ENCODE peak calls at places on chromosomes 12 and 14, in eight cellular contexts. P, H, R, O, N, X, J and W are unnamed samples.

GRCh38 chr14:72929316-72930080 is 3.2 kb downstream of the DCAF4 start:
- DNase-seq in P (no peak), H (no peak), R (no peak), O (no peak), N (peak; percentile 73), X (no peak), J (no peak), W (no peak)

GRCh38 chr12:103503546-103504480 is 8.0 kb upstream of the C12orf42 start:
- DNase-seq in P (no peak), H (no peak), R (peak; percentile 70), O (no peak), N (no peak), X (peak; percentile 16), J (no peak), W (no peak)

GRCh38 chr12:101076940-101077351 is 133.1 kb downstream of the SLC5A8 start:
- DNase-seq in P (peak; percentile 64), H (no peak), R (no peak), O (no peak), N (no peak), X (no peak), J (no peak), W (no peak)

GRCh38 chr14:91380610-91381371 is 36.8 kb downstream of the CCDC88C start:
- DNase-seq in P (peak; percentile 11), H (no peak), R (no peak), O (peak; percentile 72), N (no peak), X (no peak), J (no peak), W (no peak)

GRCh38 chr14:104107611-104108569 is 22.4 kb downstream of the ASPG start:
- DNase-seq in P (no peak), H (peak; percentile 11), R (no peak), O (no peak), N (peak; percentile 81), X (no peak), J (peak; percentile 56), W (no peak)

GRCh38 chr12:104704224-104704623 is 247.5 kb downstream of the CHST11 start:
- DNase-seq in P (no peak), H (no peak), R (no peak), O (no peak), N (no peak), X (no peak), J (no peak), W (no peak)

GRCh38 chr12:115354476-115354890 is 670.5 kb upstream of the TBX3 start:
- DNase-seq in P (no peak), H (no peak), R (no peak), O (no peak), N (no peak), X (no peak), J (no peak), W (no peak)

GRCh38 chr12:97168804-97169203 is 261.7 kb downstream of the NEDD1 start:
- DNase-seq in P (no peak), H (no peak), R (no peak), O (no peak), N (no peak), X (no peak), J (no peak), W (no peak)

GRCh38 chr14:36773558-36773957 is 111.9 kb downstream of the PAX9 start:
- DNase-seq in P (no peak), H (no peak), R (no peak), O (no peak), N (no peak), X (no peak), J (no peak), W (no peak)

GRCh38 chr14:26966942-26967341 is 369.1 kb upstream of the NOVA1 start:
- DNase-seq in P (no peak), H (peak; percentile 38), R (no peak), O (no peak), N (no peak), X (no peak), J (no peak), W (no peak)

GRCh38 chr12:77813558-77813957 is 17.1 kb upstream of the NAV3 start:
- DNase-seq in P (no peak), H (no peak), R (no peak), O (no peak), N (no peak), X (no peak), J (no peak), W (no peak)

GRCh38 chr12:77814361-77814760 is 16.3 kb upstream of the NAV3 start:
- DNase-seq in P (no peak), H (no peak), R (no peak), O (no peak), N (no peak), X (no peak), J (no peak), W (no peak)

GRCh38 chr12:77808534-77808933 is 22.2 kb upstream of the NAV3 start:
- DNase-seq in P (no peak), H (no peak), R (no peak), O (no peak), N (no peak), X (no peak), J (no peak), W (no peak)
- TF ChIP-seq CTCF in P (no peak), H (no peak), R (no peak), O (no peak), N (no peak), X (no peak), J (no peak), W (no peak)

DNA sequence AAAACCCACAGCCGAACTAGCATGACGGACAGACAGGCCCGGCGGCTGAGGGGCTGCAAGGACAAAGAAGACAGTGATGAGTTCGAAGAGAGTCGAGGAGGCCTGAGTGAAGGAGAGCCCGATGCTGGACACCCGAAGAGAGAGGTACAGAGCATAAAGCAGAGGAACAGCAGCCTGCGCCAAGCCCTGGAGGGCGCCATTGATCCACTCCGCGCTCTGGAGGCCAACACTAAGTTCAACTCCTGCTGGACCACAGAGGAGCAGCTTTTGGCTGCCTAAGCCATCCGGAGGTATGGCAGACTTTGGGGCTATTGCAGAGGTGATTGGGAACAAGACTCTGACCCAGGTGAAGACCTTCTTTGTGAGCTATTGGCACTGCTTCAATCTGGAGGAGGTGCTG is 7.8 kb upstream of the PLXNC1 start:
- DNase-seq in P (no peak), H (no peak), R (peak; percentile 65), O (no peak), N (no peak), X (peak; percentile 23), J (no peak), W (no peak)
- TF ChIP-seq CTCF in P (no peak), H (no peak), R (peak; percentile 61), O (peak; percentile 23), N (no peak), X (no peak), J (no peak), W (peak; percentile 35)

GRCh38 chr12:130934753-130935152 is 19.0 kb upstream of the ADGRD1 start:
- DNase-seq in P (no peak), H (no peak), R (no peak), O (no peak), N (no peak), X (no peak), J (no peak), W (no peak)

GRCh38 chr12:130933269-130933995 is 20.3 kb upstream of the ADGRD1 start:
- DNase-seq in P (no peak), H (no peak), R (no peak), O (no peak), N (peak; percentile 86), X (peak; percentile 41), J (no peak), W (no peak)

GRCh38 chr12:130936566-130936965 is 17.1 kb upstream of the ADGRD1 start:
- DNase-seq in P (no peak), H (no peak), R (no peak), O (no peak), N (no peak), X (no peak), J (no peak), W (no peak)

DNA sequence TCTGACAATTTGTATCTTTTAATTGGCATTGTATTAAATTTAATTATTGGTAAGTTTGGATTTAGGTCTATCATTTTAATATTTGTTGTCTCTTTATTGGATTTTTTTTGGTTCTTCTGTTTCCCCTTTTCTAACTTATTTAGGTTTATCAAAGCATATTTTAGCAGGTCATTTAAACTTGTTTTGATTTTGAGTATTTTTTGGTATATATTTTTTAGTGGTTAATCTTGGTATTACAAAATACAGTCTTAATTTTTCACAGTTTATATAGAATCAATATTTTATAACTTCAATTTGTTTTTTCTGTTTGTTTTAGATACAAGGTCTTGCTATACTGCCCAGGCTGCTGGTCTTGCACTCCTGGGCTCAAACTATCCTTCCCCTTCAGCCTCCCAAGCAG is 15.5 kb upstream of the ADGRD1 start:
- DNase-seq in P (no peak), H (no peak), R (no peak), O (no peak), N (peak; percentile 15), X (no peak), J (no peak), W (no peak)
- TF ChIP-seq CTCF in P (no peak), H (no peak), R (no peak), O (no peak), N (no peak), X (no peak), J (no peak), W (no peak)

GRCh38 chr14:86797075-86797351 is 1196.0 kb downstream of the GALC start:
- DNase-seq in P (no peak), H (no peak), R (no peak), O (no peak), N (no peak), X (no peak), J (no peak), W (no peak)

GRCh38 chr14:86802726-86803125 is 1190.3 kb downstream of the GALC start:
- DNase-seq in P (peak; percentile 59), H (no peak), R (no peak), O (no peak), N (no peak), X (no peak), J (no peak), W (no peak)

GRCh38 chr14:86796221-86797074 is 1196.5 kb downstream of the GALC start:
- DNase-seq in P (peak; percentile 67), H (no peak), R (no peak), O (no peak), N (no peak), X (no peak), J (no peak), W (peak; percentile 42)

GRCh38 chr14:86798330-86798729 is 1194.7 kb downstream of the GALC start:
- DNase-seq in P (peak; percentile 46), H (no peak), R (no peak), O (no peak), N (no peak), X (no peak), J (no peak), W (no peak)

DNA sequence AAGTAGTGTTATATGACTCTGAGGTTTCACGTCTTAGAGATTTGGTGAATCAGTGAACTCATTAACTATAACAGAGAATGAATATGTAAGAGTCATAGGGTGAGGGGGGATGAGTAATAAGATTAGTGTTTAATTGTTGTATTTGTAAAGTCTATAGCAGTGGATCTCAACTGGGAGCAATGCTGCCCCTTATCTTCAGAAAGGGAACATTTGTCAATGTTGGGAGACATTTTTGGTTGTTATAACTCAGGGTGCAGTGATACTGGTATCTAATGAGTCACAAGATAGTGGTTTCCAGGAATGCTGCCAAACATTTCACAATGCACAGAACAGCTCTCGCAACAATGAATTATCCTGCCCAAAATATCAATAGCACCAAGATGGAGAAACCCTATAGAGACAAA is 1193.7 kb downstream of the GALC start:
- DNase-seq in P (peak; percentile 99), H (peak; percentile 18), R (no peak), O (peak; percentile 74), N (no peak), X (no peak), J (peak; percentile 58), W (peak; percentile 51)
- TF ChIP-seq CTCF in P (no peak), H (no peak), R (no peak), O (no peak), N (no peak), X (no peak), J (no peak), W (no peak)